ENCODE peak calls at places on chromosomes 4 and X, in eight cellular contexts. One of them, this sample, is unnamed.

GRCh38 chrX:27548624-27549023 is 41.5 kb upstream of the DCAF8L2 start:
- DNase-seq in AG10803: no peak
- DNase-seq in progenitor cell of endocrine pancreas: no peak
- DNase-seq in astrocyte of the cerebellum: no peak
- DNase-seq in fibroblast of the aortic adventitia: no peak
- DNase-seq in mucosa of descending colon: no peak
- DNase-seq in astrocyte of the spinal cord: no peak
- DNase-seq in HFF-Myc: no peak
- DNase-seq in this sample: no peak

GRCh38 chr4:13642576-13642975 is 15.1 kb upstream of the BOD1L1 start:
- DNase-seq in progenitor cell of endocrine pancreas: no peak
- DNase-seq in HFF-Myc: no peak
- DNase-seq in mucosa of descending colon: no peak
- DNase-seq in astrocyte of the cerebellum: peak
- DNase-seq in AG10803: peak
- DNase-seq in astrocyte of the spinal cord: peak
- DNase-seq in fibroblast of the aortic adventitia: peak
- DNase-seq in this sample: no peak

GRCh38 chr4:185841451-185841850 is 29.5 kb upstream of the SORBS2 start:
- DNase-seq in HFF-Myc: no peak
- DNase-seq in astrocyte of the spinal cord: no peak
- DNase-seq in mucosa of descending colon: no peak
- DNase-seq in fibroblast of the aortic adventitia: no peak
- DNase-seq in progenitor cell of endocrine pancreas: no peak
- DNase-seq in AG10803: no peak
- DNase-seq in astrocyte of the cerebellum: no peak
- DNase-seq in this sample: no peak

GRCh38 chr4:122003335-122003734 is 51.5 kb upstream of the TRPC3 start:
- DNase-seq in mucosa of descending colon: no peak
- DNase-seq in astrocyte of the cerebellum: no peak
- DNase-seq in AG10803: peak
- DNase-seq in astrocyte of the spinal cord: no peak
- DNase-seq in progenitor cell of endocrine pancreas: no peak
- DNase-seq in HFF-Myc: no peak
- DNase-seq in fibroblast of the aortic adventitia: peak
- DNase-seq in this sample: peak

GRCh38 chr4:97759785-97760184 is 383.5 kb downstream of the STPG2 start:
- DNase-seq in fibroblast of the aortic adventitia: no peak
- DNase-seq in astrocyte of the spinal cord: no peak
- DNase-seq in HFF-Myc: no peak
- DNase-seq in mucosa of descending colon: no peak
- DNase-seq in astrocyte of the cerebellum: no peak
- DNase-seq in AG10803: no peak
- DNase-seq in progenitor cell of endocrine pancreas: no peak
- DNase-seq in this sample: no peak

GRCh38 chrX:107449490-107450175 is at the start of gene FRMPD3:
- DNase-seq in astrocyte of the spinal cord: no peak
- DNase-seq in astrocyte of the cerebellum: no peak
- DNase-seq in fibroblast of the aortic adventitia: no peak
- DNase-seq in mucosa of descending colon: no peak
- DNase-seq in HFF-Myc: no peak
- DNase-seq in progenitor cell of endocrine pancreas: no peak
- DNase-seq in AG10803: no peak
- DNase-seq in this sample: peak

GRCh38 chr4:73068496-73069337 is 799 bp downstream of the COX18 start:
- DNase-seq in AG10803: peak
- DNase-seq in astrocyte of the cerebellum: no peak
- DNase-seq in fibroblast of the aortic adventitia: peak
- DNase-seq in progenitor cell of endocrine pancreas: no peak
- DNase-seq in HFF-Myc: peak
- DNase-seq in mucosa of descending colon: no peak
- DNase-seq in astrocyte of the spinal cord: peak
- DNase-seq in this sample: no peak

GRCh38 chr4:70336043-70336442 is 1.3 kb downstream of the CABS1 start:
- DNase-seq in progenitor cell of endocrine pancreas: no peak
- DNase-seq in AG10803: no peak
- DNase-seq in fibroblast of the aortic adventitia: no peak
- DNase-seq in astrocyte of the cerebellum: no peak
- DNase-seq in mucosa of descending colon: no peak
- DNase-seq in astrocyte of the spinal cord: no peak
- DNase-seq in HFF-Myc: no peak
- DNase-seq in this sample: no peak

GRCh38 chr4:88569944-88570455 is 22.3 kb upstream of the HERC3 start:
- DNase-seq in astrocyte of the spinal cord: no peak
- DNase-seq in AG10803: peak
- DNase-seq in mucosa of descending colon: no peak
- DNase-seq in progenitor cell of endocrine pancreas: no peak
- DNase-seq in HFF-Myc: no peak
- DNase-seq in fibroblast of the aortic adventitia: no peak
- DNase-seq in astrocyte of the cerebellum: no peak
- DNase-seq in this sample: no peak

GRCh38 chr4:88573286-88573994 is 18.8 kb upstream of the HERC3 start:
- DNase-seq in astrocyte of the cerebellum: no peak
- DNase-seq in fibroblast of the aortic adventitia: peak
- DNase-seq in astrocyte of the spinal cord: no peak
- DNase-seq in HFF-Myc: no peak
- DNase-seq in progenitor cell of endocrine pancreas: no peak
- DNase-seq in mucosa of descending colon: no peak
- DNase-seq in AG10803: peak
- DNase-seq in this sample: no peak

GRCh38 chr4:88575222-88575621 is 17.1 kb upstream of the HERC3 start:
- DNase-seq in HFF-Myc: no peak
- DNase-seq in AG10803: no peak
- DNase-seq in astrocyte of the cerebellum: no peak
- DNase-seq in progenitor cell of endocrine pancreas: no peak
- DNase-seq in fibroblast of the aortic adventitia: no peak
- DNase-seq in astrocyte of the spinal cord: no peak
- DNase-seq in mucosa of descending colon: no peak
- DNase-seq in this sample: no peak

DNA sequence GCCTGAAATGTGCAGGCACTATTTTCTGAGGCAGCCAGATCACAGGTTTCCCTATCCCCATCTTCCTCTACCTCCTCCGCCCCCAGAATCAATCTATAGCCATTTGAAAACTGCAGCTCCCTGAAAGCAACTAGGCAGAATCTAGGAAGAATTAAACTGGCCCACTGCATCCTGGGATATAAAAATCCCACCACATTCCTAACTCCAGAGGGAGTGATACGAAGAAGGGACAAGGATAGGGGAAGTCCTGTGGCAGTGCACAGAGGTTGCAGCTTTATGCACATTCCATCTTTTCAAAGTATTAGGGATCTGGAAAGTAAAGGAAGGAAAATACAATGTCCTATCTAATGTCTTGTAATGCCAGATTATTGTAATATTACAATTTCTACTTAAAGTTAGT is 18.3 kb upstream of the HERC3 start:
- DNase-seq in HFF-Myc: no peak
- DNase-seq in mucosa of descending colon: no peak
- DNase-seq in AG10803: no peak
- DNase-seq in fibroblast of the aortic adventitia: peak
- DNase-seq in astrocyte of the cerebellum: no peak
- DNase-seq in astrocyte of the spinal cord: peak
- DNase-seq in progenitor cell of endocrine pancreas: no peak
- DNase-seq in this sample: no peak
- TF ChIP-seq CTCF in HFF-Myc: peak
- TF ChIP-seq CTCF in mucosa of descending colon: no peak
- TF ChIP-seq CTCF in AG10803: peak
- TF ChIP-seq CTCF in fibroblast of the aortic adventitia: peak
- TF ChIP-seq CTCF in astrocyte of the cerebellum: peak
- TF ChIP-seq CTCF in astrocyte of the spinal cord: peak
- TF ChIP-seq CTCF in progenitor cell of endocrine pancreas: peak
- TF ChIP-seq CTCF in this sample: no peak

DNA sequence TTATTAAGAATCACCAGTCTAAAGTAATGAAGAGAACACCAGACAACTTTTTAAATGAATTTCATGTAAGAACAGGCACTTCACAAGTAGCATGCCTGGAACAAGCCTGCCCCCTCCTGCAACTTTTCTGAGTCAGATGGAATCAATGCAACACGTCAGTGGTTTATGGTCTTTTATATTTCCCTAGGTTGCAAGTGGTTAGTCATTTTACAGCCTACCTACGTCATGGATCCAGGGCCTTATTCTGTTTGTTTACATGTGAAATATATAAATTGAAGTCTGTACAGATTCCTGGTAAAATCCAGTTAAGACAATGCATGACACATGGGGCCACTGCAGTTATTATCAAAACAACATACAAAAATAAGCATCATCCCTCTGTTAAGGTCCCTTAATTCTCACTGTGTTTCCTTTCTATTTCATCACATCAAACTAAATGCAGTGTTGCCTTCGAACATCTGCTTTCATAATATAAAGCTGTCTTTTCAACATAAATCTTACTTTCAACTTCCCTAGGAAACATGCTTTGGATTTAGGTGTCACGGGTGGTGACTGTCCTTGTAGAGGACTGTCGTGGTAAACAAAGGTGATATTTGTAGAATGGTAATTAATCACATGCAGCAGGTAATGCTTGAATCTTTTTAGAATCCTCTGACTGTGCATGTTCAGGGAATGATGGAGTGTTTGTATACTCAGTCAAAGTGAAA is 309.3 kb downstream of the FRMPD4 start:
- DNase-seq in mucosa of descending colon: no peak
- DNase-seq in HFF-Myc: peak
- DNase-seq in AG10803: peak
- DNase-seq in fibroblast of the aortic adventitia: peak
- DNase-seq in astrocyte of the spinal cord: peak
- DNase-seq in astrocyte of the cerebellum: peak
- DNase-seq in progenitor cell of endocrine pancreas: no peak
- DNase-seq in this sample: no peak
- TF ChIP-seq CTCF in mucosa of descending colon: no peak
- TF ChIP-seq CTCF in HFF-Myc: no peak
- TF ChIP-seq CTCF in AG10803: peak
- TF ChIP-seq CTCF in fibroblast of the aortic adventitia: peak
- TF ChIP-seq CTCF in astrocyte of the spinal cord: peak
- TF ChIP-seq CTCF in astrocyte of the cerebellum: peak
- TF ChIP-seq CTCF in progenitor cell of endocrine pancreas: no peak
- TF ChIP-seq CTCF in this sample: no peak

DNA sequence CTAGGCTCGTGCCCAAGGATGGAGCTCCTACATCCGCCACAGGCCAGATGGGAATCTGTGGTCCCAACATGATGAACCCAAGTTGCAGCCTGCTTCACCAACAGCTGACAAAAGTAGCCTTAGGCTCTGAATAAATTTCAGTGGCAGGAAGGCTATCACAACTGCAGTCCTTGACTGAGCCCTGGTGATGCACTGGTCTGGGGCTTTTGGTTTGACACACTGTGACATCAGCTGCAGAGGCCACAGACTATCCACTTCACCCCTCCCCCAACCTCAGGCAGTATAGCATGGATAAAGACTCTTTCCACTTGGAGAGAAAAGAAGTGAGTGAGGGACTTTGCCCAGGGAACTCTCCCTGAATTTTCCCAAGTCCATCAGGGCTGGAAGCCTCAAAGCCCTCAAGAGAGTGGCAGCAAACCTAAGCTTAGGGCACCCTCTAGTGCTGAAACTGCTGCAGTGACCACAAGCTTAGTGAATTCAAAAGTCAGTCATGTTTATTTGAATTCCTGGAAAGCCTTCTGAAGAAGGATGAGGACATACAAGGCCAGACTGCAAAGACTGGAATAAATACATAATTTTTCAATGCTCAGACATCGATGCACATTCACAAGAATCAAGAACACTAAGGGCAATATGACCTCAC is 135.0 kb upstream of the TENT5D start:
- DNase-seq in progenitor cell of endocrine pancreas: no peak
- DNase-seq in AG10803: peak
- DNase-seq in HFF-Myc: no peak
- DNase-seq in astrocyte of the spinal cord: peak
- DNase-seq in mucosa of descending colon: no peak
- DNase-seq in astrocyte of the cerebellum: no peak
- DNase-seq in fibroblast of the aortic adventitia: peak
- DNase-seq in this sample: peak
- TF ChIP-seq CTCF in progenitor cell of endocrine pancreas: peak
- TF ChIP-seq CTCF in AG10803: peak
- TF ChIP-seq CTCF in HFF-Myc: no peak
- TF ChIP-seq CTCF in astrocyte of the spinal cord: no peak
- TF ChIP-seq CTCF in mucosa of descending colon: no peak
- TF ChIP-seq CTCF in astrocyte of the cerebellum: no peak
- TF ChIP-seq CTCF in fibroblast of the aortic adventitia: peak
- TF ChIP-seq CTCF in this sample: no peak

GRCh38 chr4:4868506-4869379 is 9.3 kb downstream of the MSX1 start:
- DNase-seq in fibroblast of the aortic adventitia: no peak
- DNase-seq in progenitor cell of endocrine pancreas: no peak
- DNase-seq in HFF-Myc: no peak
- DNase-seq in AG10803: no peak
- DNase-seq in astrocyte of the spinal cord: no peak
- DNase-seq in astrocyte of the cerebellum: no peak
- DNase-seq in mucosa of descending colon: no peak
- DNase-seq in this sample: no peak

GRCh38 chr4:4866124-4866832 is 6.8 kb downstream of the MSX1 start:
- DNase-seq in fibroblast of the aortic adventitia: no peak
- DNase-seq in mucosa of descending colon: no peak
- DNase-seq in AG10803: no peak
- DNase-seq in progenitor cell of endocrine pancreas: no peak
- DNase-seq in astrocyte of the spinal cord: peak
- DNase-seq in HFF-Myc: no peak
- DNase-seq in astrocyte of the cerebellum: no peak
- DNase-seq in this sample: peak

GRCh38 chr4:4865705-4866123 is 6.2 kb downstream of the MSX1 start:
- DNase-seq in HFF-Myc: no peak
- DNase-seq in astrocyte of the spinal cord: no peak
- DNase-seq in progenitor cell of endocrine pancreas: no peak
- DNase-seq in astrocyte of the cerebellum: no peak
- DNase-seq in mucosa of descending colon: no peak
- DNase-seq in fibroblast of the aortic adventitia: no peak
- DNase-seq in AG10803: no peak
- DNase-seq in this sample: no peak

GRCh38 chr4:4867745-4868505 is 8.5 kb downstream of the MSX1 start:
- DNase-seq in AG10803: no peak
- DNase-seq in astrocyte of the spinal cord: no peak
- DNase-seq in progenitor cell of endocrine pancreas: no peak
- DNase-seq in fibroblast of the aortic adventitia: no peak
- DNase-seq in astrocyte of the cerebellum: no peak
- DNase-seq in mucosa of descending colon: no peak
- DNase-seq in HFF-Myc: no peak
- DNase-seq in this sample: no peak

DNA sequence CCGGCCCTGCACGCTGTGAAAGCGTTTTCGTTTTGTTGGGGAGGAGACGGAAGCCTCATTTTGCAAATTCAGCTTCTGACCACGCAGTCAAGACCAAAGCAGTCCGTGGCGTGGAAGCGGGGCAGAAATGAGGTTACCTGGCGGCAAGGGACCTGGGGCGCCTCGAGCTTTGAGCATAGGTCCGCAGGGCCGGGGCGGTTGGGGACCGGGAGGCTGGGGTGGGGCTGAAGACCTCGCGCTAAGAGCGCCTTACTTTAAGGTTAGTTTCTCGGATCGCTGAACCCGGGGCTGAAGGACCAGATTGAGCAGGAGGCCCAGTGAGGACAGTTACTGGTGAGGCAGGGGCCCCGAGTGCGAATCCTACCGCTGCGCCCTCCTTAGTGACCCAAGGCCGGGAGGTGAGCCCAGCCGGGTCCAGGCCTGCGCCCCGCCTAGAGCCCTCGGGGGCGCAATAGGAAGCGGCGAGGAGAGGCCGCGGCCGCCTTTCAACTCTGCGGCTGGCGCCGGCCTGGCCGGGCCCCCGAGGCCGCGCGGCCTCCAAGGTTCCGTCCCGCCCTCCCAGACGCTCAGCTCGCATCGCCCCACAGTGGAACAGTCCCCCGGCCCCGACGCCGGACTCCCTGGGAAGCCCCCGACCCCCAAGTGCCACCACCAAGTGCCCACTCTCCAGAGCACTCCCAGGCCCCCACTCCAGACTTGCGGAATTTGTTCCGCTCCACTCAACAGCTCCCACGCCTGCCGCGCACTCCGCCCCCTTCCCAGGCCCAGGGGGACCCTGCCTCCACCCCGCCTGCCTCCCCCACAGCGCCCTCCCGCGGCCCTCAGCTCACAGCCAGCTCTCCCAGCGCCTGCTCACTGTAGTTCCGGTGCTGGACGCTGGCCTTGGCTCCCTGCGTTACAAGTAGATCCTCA is 7.6 kb downstream of the MSX1 start:
- DNase-seq in AG10803: no peak
- DNase-seq in mucosa of descending colon: no peak
- DNase-seq in progenitor cell of endocrine pancreas: no peak
- DNase-seq in HFF-Myc: no peak
- DNase-seq in astrocyte of the cerebellum: no peak
- DNase-seq in fibroblast of the aortic adventitia: no peak
- DNase-seq in astrocyte of the spinal cord: peak
- DNase-seq in this sample: peak
- TF ChIP-seq CTCF in AG10803: no peak
- TF ChIP-seq CTCF in mucosa of descending colon: no peak
- TF ChIP-seq CTCF in progenitor cell of endocrine pancreas: peak
- TF ChIP-seq CTCF in HFF-Myc: peak
- TF ChIP-seq CTCF in astrocyte of the cerebellum: peak
- TF ChIP-seq CTCF in fibroblast of the aortic adventitia: no peak
- TF ChIP-seq CTCF in astrocyte of the spinal cord: peak
- TF ChIP-seq CTCF in this sample: no peak